ENCODE peak calls at places on chromosome 16, in eight cellular contexts. D, P, G, S, J, O, Z and X are unnamed samples.

GRCh38 chr16:61792194-61792904 is 243.9 kb downstream of the CDH8 start:
- DNase-seq in J (no peak), P (no peak), O (no peak), G (no peak), D (no peak), Z (no peak), S (no peak), X (no peak)

GRCh38 chr16:3161235-3162018 is 26.6 kb upstream of the OR1F1 start:
- DNase-seq in P (peak; percentile 59), Z (no peak), G (no peak), O (peak; percentile 56), J (peak; percentile 48), D (no peak), S (no peak), X (peak; percentile 30)

GRCh38 chr16:15856901-15857778 is at the start of gene MYH11:
- DNase-seq in D (peak; percentile 85), P (no peak), G (no peak), Z (peak; percentile 48), O (no peak), S (no peak), J (peak; percentile 31), X (peak; percentile 7)

GRCh38 chr16:50306287-50306686 is 39.9 kb downstream of the ADCY7 start:
- DNase-seq in O (no peak), Z (no peak), D (peak; percentile 37), P (no peak), S (no peak), J (no peak), G (no peak), X (no peak)

GRCh38 chr16:26317885-26318284 is 626.1 kb downstream of the HS3ST4 start:
- DNase-seq in P (no peak), J (no peak), G (no peak), O (no peak), Z (no peak), S (no peak), D (no peak), X (no peak)

GRCh38 chr16:28528463-28528867 is 10.3 kb downstream of the NUPR1 start:
- DNase-seq in J (no peak), P (no peak), Z (no peak), D (no peak), G (no peak), S (peak; percentile 92), O (no peak), X (no peak)

GRCh38 chr16:67277999-67278772 is 1.1 kb upstream of the PLEKHG4 start:
- DNase-seq in P (peak; percentile 18), Z (no peak), G (peak; percentile 90), O (peak; percentile 55), J (no peak), S (peak; percentile 36), D (no peak), X (no peak)

GRCh38 chr16:50282010-50282538 is 15.7 kb downstream of the ADCY7 start:
- DNase-seq in S (peak; percentile 81), O (peak; percentile 90), P (no peak), J (peak; percentile 84), D (peak; percentile 87), G (no peak), Z (no peak), X (no peak)

GRCh38 chr16:87371261-87371866 is 12.2 kb downstream of the FBXO31 start:
- DNase-seq in Z (no peak), S (no peak), P (no peak), O (peak; percentile 49), D (no peak), G (no peak), J (no peak), X (no peak)

GRCh38 chr16:62363451-62363850 is 327.2 kb upstream of the CDH8 start:
- DNase-seq in P (no peak), G (no peak), J (no peak), D (no peak), O (no peak), Z (peak; percentile 39), S (no peak), X (peak; percentile 1)

GRCh38 chr16:66342294-66342900 is 24.1 kb upstream of the CDH5 start:
- DNase-seq in P (peak; percentile 68), D (no peak), J (no peak), O (no peak), S (no peak), Z (peak; percentile 67), G (no peak), X (peak; percentile 65)

GRCh38 chr16:12063004-12063395 is 86.5 kb downstream of the SNX29 start:
- DNase-seq in J (no peak), O (no peak), S (no peak), G (no peak), Z (no peak), D (no peak), P (no peak), X (no peak)

GRCh38 chr16:534856-535445 is 7.4 kb downstream of the CAPN15 start:
- DNase-seq in P (no peak), O (no peak), G (no peak), J (no peak), Z (no peak), D (no peak), S (no peak), X (no peak)

GRCh38 chr16:67162439-67163163 is 1.9 kb upstream of the HSF4 start:
- DNase-seq in J (no peak), O (peak; percentile 59), P (no peak), Z (no peak), D (no peak), S (no peak), G (no peak), X (no peak)

GRCh38 chr16:86956437-86956836 is 360.8 kb downstream of the C16orf95 start:
- DNase-seq in S (no peak), J (no peak), O (no peak), P (no peak), D (no peak), G (no peak), Z (no peak), X (no peak)

GRCh38 chr16:5378531-5378930 is 280.9 kb upstream of the EEF2KMT start:
- DNase-seq in G (no peak), S (no peak), J (no peak), D (no peak), O (no peak), Z (no peak), P (no peak), X (no peak)

GRCh38 chr16:66991545-66992077 is 3.2 kb downstream of the CES4A start:
- DNase-seq in G (no peak), O (no peak), J (no peak), Z (no peak), D (no peak), S (no peak), P (no peak), X (no peak)

GRCh38 chr16:69563605-69564580 is 1.9 kb upstream of the NFAT5 start:
- DNase-seq in O (no peak), Z (no peak), J (no peak), D (no peak), S (no peak), G (peak; percentile 65), P (no peak), X (no peak)

DNA sequence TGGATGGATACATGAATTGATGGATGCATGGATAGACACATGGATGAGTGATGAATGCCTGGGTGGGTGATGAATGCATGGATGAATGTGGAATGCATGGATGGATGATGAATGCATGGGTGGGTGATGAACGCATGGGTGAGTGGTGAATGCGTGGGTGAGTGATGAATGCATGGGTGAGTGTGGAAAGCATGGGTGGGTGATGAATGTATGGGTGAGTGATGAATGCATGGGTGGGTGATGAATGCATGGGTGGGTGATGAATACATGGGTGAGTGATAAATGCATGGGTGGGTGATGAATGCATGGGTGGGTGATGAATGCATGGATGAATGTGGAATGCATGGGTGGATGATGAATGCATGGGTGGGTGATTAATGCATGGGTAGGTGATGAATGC is 83.9 kb upstream of the HSBP1 start:
- DNase-seq in G (no peak), O (no peak), J (no peak), S (no peak), Z (no peak), P (no peak), D (no peak), X (no peak)
- TF ChIP-seq CTCF in G (no peak), O (no peak), J (no peak), S (no peak), Z (no peak), P (no peak), D (no peak), X (no peak)

GRCh38 chr16:19113577-19114358 is at the start of gene ITPRIPL2:
- DNase-seq in P (peak; percentile 85), D (peak; percentile 95), G (peak; percentile 85), J (peak; percentile 84), Z (peak; percentile 71), O (peak; percentile 96), S (peak; percentile 92), X (peak; percentile 79)

GRCh38 chr16:19114359-19115147 is 789 bp downstream of the ITPRIPL2 start:
- DNase-seq in G (peak; percentile 68), Z (no peak), S (peak; percentile 68), P (peak; percentile 54), O (peak; percentile 78), D (peak; percentile 87), J (peak; percentile 69), X (peak; percentile 51)

GRCh38 chr16:19116711-19117449 is 3.1 kb downstream of the ITPRIPL2 start:
- DNase-seq in O (no peak), Z (no peak), D (peak; percentile 19), G (peak; percentile 34), J (no peak), S (no peak), P (no peak), X (no peak)

GRCh38 chr16:19118938-19119431 is 5.2 kb downstream of the ITPRIPL2 start:
- DNase-seq in S (peak; percentile 60), Z (no peak), G (peak; percentile 95), J (peak; percentile 34), P (peak; percentile 82), O (no peak), D (peak; percentile 73), X (no peak)

GRCh38 chr16:19115148-19116021 is 1.6 kb downstream of the ITPRIPL2 start:
- DNase-seq in G (no peak), Z (no peak), J (no peak), P (no peak), D (peak; percentile 64), O (peak; percentile 69), S (no peak), X (no peak)
- H3K4me3 ChIP-seq in G (peak overlapping the region; percentile 69), Z (no peak overlapping the region), J (peak overlapping the region; percentile 85), P (peak overlapping the region; percentile 67), D (peak overlapping the region; percentile 82), O (peak overlapping the region; percentile 85), S (no peak overlapping the region), X (peak overlapping the region; percentile 78)

GRCh38 chr16:85331685-85332084 is 219.4 kb upstream of the CIBAR2 start:
- DNase-seq in J (peak; percentile 79), D (no peak), S (no peak), Z (no peak), P (no peak), O (no peak), G (no peak), X (no peak)
- H3K4me1 ChIP-seq in J (peaks cover 74% of the 10 kb centered on the region), D (no peaks in the 10 kb centered on the region), S (peaks cover 32% of the 10 kb centered on the region), Z (peaks cover 50% of the 10 kb centered on the region), P (peaks cover 10% of the 10 kb centered on the region), O (peaks cover 28% of the 10 kb centered on the region), G (peaks cover 14% of the 10 kb centered on the region), X (peaks cover 49% of the 10 kb centered on the region)

DNA sequence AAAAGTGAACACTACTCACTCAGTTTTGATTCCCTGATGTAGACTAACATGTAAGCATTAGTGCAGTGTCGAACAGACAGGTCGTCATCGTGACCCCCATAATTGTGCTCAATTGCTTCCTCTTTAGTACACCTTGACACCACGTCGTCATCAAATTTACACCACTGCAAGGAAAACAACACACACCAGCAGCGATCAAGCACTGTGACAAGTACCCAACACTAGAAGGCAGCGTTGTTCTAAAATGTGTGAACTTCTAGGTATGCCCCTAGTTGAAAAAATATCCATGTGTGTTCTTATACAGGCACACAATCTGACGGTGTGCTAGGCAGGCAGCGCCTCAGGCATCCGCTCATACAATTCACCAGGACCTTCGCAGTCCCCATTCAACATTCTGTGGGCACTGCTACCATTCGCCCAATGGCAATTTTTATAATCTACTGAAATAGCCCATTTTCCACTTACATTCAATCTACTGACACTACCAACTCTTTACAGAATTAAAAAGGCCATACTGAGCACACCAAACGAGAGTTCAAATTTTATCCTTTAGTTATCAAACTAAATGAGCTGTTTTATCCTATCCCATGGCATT is 23.1 kb downstream of the LITAFD start:
- DNase-seq in G (peak; percentile 45), P (peak; percentile 36), S (no peak), Z (peak; percentile 37), J (no peak), O (no peak), D (no peak), X (peak; percentile 42)
- TF ChIP-seq CTCF in G (peak; percentile 49), P (peak; percentile 27), S (peak; percentile 48), Z (peak; percentile 57), J (peak; percentile 42), O (no peak), D (no peak), X (peak; percentile 35)